ENCODE peak calls at places on chromosomes 16 and 17, in four cellular contexts. L, X, P and J are unnamed samples.

GRCh38 chr16:54873081-54873480 is 57.6 kb upstream of the IRX5 start:
- DNase-seq in X (no peak), P (no peak), L (no peak), J (no peak)

GRCh38 chr16:31487720-31488629 is 5.1 kb downstream of the SLC5A2 start:
- DNase-seq in L (no peak), X (no peak), P (peak), J (no peak)

GRCh38 chr16:72857841-72858594 is 189.9 kb downstream of the ZFHX3 start:
- DNase-seq in X (no peak), L (no peak), P (no peak), J (no peak)

GRCh38 chr17:61411944-61412859 is 12.6 kb downstream of the TBX2 start:
- DNase-seq in L (peak), X (peak), P (peak), J (peak)

GRCh38 chr17:57455063-57455914 is 199.0 kb downstream of the MSI2 start:
- DNase-seq in X (no peak), P (no peak), L (no peak), J (peak)

GRCh38 chr17:40615295-40615988 is 32.2 kb downstream of the SMARCE1 start:
- DNase-seq in L (peak), P (peak), X (peak), J (peak)

GRCh38 chr17:42428141-42428944 is 5.3 kb upstream of the CAVIN1 start:
- DNase-seq in L (peak), P (no peak), X (no peak), J (no peak)

GRCh38 chr16:4101421-4102275 is 14.6 kb downstream of the ADCY9 start:
- DNase-seq in P (no peak), X (no peak), L (no peak), J (no peak)

GRCh38 chr16:56708821-56709685 is 20.9 kb upstream of the NUP93 start:
- DNase-seq in L (no peak), X (no peak), P (no peak), J (no peak)

GRCh38 chr17:37179893-37180292 is 195.9 kb upstream of the C17orf78 start:
- DNase-seq in L (peak), X (no peak), P (no peak), J (no peak)

GRCh38 chr16:1777375-1778199 is 4.7 kb upstream of the MRPS34 start:
- DNase-seq in X (no peak), L (no peak), P (no peak), J (no peak)

GRCh38 chr17:43845772-43846171 is 1.2 kb upstream of the CD300LG start:
- DNase-seq in L (no peak), P (no peak), X (no peak), J (no peak)

GRCh38 chr16:64122177-64122576 is 999.7 kb downstream of the CDH11 start:
- DNase-seq in X (no peak), P (no peak), L (no peak), J (no peak)

DNA sequence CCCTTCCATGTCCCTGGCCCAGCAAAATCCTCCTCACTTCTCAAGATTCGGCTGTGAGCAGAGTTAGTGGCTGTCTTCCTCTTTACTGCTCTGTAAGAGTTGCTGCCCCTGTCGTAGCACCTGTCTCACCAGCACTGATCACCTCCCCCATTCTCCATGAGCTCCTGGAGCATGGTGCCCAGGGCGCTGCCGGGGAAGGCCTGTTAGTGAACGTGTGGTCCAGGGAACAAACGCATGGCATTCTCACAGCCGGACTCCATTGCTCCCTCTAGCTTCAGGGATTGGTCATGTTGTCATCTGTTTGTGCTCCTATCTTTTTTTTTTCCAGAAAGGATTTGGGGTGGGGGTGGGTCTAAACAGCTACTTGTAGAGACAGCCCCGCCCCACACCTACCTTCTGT is 141.2 kb downstream of the CMIP start:
- DNase-seq in X (peak), P (no peak), L (peak), J (no peak)
- TF ChIP-seq ZNF274 in X (no peak), P (no peak), L (no peak), J (no peak)

DNA sequence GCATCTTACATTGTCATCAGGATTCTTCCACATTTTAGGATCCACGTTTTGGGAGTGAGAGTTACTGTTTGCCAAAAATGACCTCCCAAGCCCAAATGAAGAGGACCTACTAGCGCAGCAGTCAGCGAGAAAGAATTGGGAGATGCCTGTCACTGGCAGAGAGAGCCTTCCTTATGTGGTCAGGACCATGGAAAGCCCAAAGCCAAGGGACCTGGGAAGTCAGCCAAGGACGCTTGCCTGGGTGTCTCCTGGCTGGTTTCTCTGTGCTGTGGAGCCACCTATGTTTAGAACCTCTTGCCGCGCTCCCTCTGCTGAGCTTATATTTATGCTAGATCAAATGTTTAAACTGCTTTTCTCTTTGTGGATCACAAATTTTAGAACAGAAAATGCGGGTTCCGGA is 24.9 kb upstream of the RHBDL3 start:
- DNase-seq in X (no peak), L (no peak), P (no peak), J (no peak)
- TF ChIP-seq JUND in X (no peak), L (no peak), P (no peak), J (no peak)

GRCh38 chr16:87056083-87056482 is 261.1 kb downstream of the C16orf95 start:
- DNase-seq in L (no peak), X (no peak), P (no peak), J (no peak)
- TF ChIP-seq ZNF274 in L (no peak), X (no peak), P (no peak), J (no peak)

GRCh38 chr17:27743288-27743885 is 56.9 kb downstream of the NOS2 start:
- DNase-seq in P (peak), L (no peak), X (no peak), J (no peak)
- TF ChIP-seq JUND in P (no peak), L (no peak), X (no peak), J (no peak)